ENCODE peak calls at places on chromosomes 16 and 17, in nine cellular contexts. E is CD4-positive, CD25-positive, alpha-beta regulatory T cell; P is ovary; L is tibial nerve; F is testis; I is A549; G is cardiac muscle cell; B is Karpas-422; W is CD8-positive, alpha-beta memory T cell. C is an unnamed sample.

GRCh38 chr17:49471089-49471683 is 23.9 kb upstream of the NGFR start:
- DNase-seq in E (no peak), P (no peak), L (peak; percentile 27), F (no peak), I (no peak), G (peak; percentile 60), B (no peak), W (no peak), C (no peak)

GRCh38 chr17:57166803-57167202 is 81.8 kb downstream of the AKAP1 start:
- DNase-seq in E (no peak), P (no peak), L (no peak), F (no peak), I (no peak), G (no peak), B (no peak), W (no peak), C (no peak)

GRCh38 chr17:67022451-67022810 is 21.9 kb upstream of the CACNG1 start:
- DNase-seq in E (no peak), P (no peak), L (no peak), F (no peak), I (no peak), G (no peak), B (no peak), W (no peak), C (no peak)

GRCh38 chr16:34801875-34802274 is 1342.5 kb downstream of the TP53TG3F start:
- DNase-seq in E (no peak), P (peak; percentile 7), L (no peak), F (no peak), I (no peak), G (no peak), B (no peak), W (no peak), C (no peak)

GRCh38 chr17:44108440-44109311 is 14.8 kb downstream of the HDAC5 start:
- DNase-seq in E (no peak), P (peak; percentile 96), L (peak; percentile 54), F (peak; percentile 91), I (peak; percentile 88), G (no peak), B (no peak), W (no peak), C (no peak)

GRCh38 chr17:42675348-42675983 is 1.3 kb downstream of the PLEKHH3 start:
- DNase-seq in E (no peak), P (peak; percentile 73), L (no peak), F (no peak), I (no peak), G (peak; percentile 56), B (no peak), W (no peak), C (no peak)

GRCh38 chr16:57305159-57305811 is 20.8 kb upstream of the PLLP start:
- DNase-seq in E (no peak), P (no peak), L (no peak), F (peak; percentile 43), I (no peak), G (no peak), B (no peak), W (no peak), C (no peak)

GRCh38 chr16:89045881-89046280 is 47.8 kb upstream of the ACSF3 start:
- DNase-seq in E (no peak), P (no peak), L (no peak), F (no peak), I (no peak), G (no peak), B (no peak), W (no peak), C (no peak)

DNA sequence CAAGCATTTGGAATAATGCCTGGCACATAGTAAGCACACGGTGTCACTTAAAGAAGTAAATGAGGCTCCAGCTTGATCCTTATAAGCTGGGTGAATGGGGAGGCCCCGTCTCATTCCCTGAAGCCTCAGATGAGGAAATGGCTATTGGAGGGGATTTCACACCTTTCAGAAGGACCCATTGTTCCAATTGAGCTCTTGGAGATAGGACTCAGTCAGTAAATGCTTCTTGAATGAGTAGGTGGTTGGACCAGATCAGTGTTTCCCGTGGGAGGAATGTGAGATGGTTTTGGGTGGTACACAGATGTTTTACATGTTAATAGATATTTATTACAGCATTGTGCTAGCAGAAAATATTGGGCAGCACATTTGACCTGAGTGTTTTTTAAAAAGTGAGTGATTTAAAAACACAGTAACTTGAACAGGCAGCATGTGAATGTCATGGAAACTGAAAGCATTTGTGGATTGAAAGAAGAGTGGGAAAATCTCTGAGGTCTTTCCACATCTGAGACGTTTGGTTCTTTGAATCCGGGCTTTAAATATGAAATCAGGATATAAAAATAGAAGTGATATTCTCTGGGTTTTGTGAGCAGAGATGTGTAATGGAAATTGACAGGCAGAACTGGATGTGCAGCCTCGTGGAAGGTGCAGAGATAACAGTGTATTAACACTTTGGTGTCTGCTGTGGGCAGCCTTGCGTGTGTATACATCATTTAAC is 36.4 kb upstream of the ARHGAP17 start:
- DNase-seq in E (no peak), P (no peak), L (no peak), F (no peak), I (peak; percentile 25), G (no peak), B (no peak), W (no peak), C (no peak)
- H3K4me3 ChIP-seq in E (peak overlapping the region; percentile 77), P (no peak overlapping the region), L (peak overlapping the region; percentile 13), F (no peak overlapping the region), I (no peak overlapping the region), G (no peak overlapping the region), B (no peak overlapping the region), W (peak overlapping the region; percentile 32), C (no peak overlapping the region)

GRCh38 chr17:81328489-81328888 is 33.4 kb upstream of the SLC38A10 start:
- DNase-seq in E (no peak), P (no peak), L (no peak), F (no peak), I (no peak), G (no peak), B (no peak), W (no peak), C (no peak)
- H3K4me1 ChIP-seq in E (no peaks in the 10 kb centered on the region), P (peaks cover 11% of the 10 kb centered on the region), L (peaks cover 69% of the 10 kb centered on the region), F (peaks cover 5% of the 10 kb centered on the region), I (peaks cover 36% of the 10 kb centered on the region), G (peaks cover 35% of the 10 kb centered on the region), B (no peaks in the 10 kb centered on the region), W (no peaks in the 10 kb centered on the region), C (peaks cover 13% of the 10 kb centered on the region)

GRCh38 chr17:493666-494065 is 141.1 kb upstream of the RPH3AL start:
- DNase-seq in E (no peak), P (no peak), L (no peak), F (no peak), I (no peak), G (no peak), B (no peak), W (no peak), C (no peak)

GRCh38 chr17:489758-490329 is 137.2 kb upstream of the RPH3AL start:
- DNase-seq in E (peak; percentile 74), P (peak; percentile 39), L (no peak), F (peak; percentile 43), I (peak; percentile 67), G (peak; percentile 30), B (no peak), W (peak; percentile 66), C (no peak)

GRCh38 chr17:492015-492399 is 139.4 kb upstream of the RPH3AL start:
- DNase-seq in E (no peak), P (no peak), L (no peak), F (no peak), I (no peak), G (no peak), B (no peak), W (no peak), C (no peak)

GRCh38 chr17:491086-492014 is 138.7 kb upstream of the RPH3AL start:
- DNase-seq in E (peak; percentile 50), P (peak; percentile 73), L (no peak), F (peak; percentile 38), I (peak; percentile 56), G (peak; percentile 75), B (no peak), W (peak; percentile 37), C (no peak)

DNA sequence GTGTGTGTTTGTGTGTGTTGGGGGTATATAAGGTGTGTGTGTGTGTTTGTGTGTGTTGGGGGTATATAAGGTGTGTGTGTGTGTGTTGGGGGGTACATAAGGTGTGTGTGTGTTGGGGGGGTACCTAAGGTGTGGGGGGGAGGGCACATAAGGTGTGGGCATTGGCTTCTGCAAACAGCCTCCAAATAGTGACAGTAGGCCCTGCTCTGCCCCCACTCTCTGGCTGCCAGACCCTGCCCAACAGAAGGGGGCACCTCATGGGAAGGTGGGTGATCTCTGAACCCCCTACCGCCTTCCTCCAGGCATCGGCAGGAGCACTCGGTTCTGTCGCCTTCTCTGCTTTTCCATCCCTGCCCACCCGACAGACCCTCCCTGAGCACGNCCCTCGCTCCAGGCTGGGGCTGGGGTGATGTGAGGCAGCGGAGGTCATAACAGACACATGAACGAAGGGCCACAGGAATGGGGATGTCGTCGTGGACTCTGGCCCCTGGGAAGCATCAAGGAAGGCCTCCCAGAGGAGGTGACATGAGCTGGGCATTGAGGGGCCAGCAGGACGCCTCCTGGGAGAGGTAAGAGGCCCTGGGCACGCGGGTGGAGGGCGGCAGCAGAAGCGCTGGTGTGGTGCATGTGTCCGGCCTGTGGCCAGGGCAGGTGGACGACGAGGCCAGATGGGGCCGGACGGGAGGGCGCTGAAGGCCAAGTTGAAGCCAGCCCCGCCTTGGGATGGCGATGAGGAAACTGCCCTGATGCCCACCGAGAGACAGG is 136.6 kb upstream of the RPH3AL start:
- DNase-seq in E (peak; percentile 49), P (no peak), L (no peak), F (no peak), I (peak; percentile 86), G (peak; percentile 22), B (no peak), W (no peak), C (no peak)
- H3K27ac ChIP-seq in E (peak overlapping the region; percentile 66), P (no peak overlapping the region), L (peak overlapping the region; percentile 69), F (peak overlapping the region; percentile 12), I (peak overlapping the region; percentile 72), G (no peak overlapping the region), B (no peak overlapping the region), W (peak overlapping the region; percentile 38), C (no peak overlapping the region)

GRCh38 chr17:4944554-4945175 is 3.7 kb downstream of the PFN1 start:
- DNase-seq in E (no peak), P (no peak), L (no peak), F (no peak), I (no peak), G (no peak), B (peak; percentile 81), W (no peak), C (no peak)

GRCh38 chr17:4944163-4944553 is 4.1 kb downstream of the RNF167 start:
- DNase-seq in E (peak; percentile 71), P (no peak), L (no peak), F (no peak), I (no peak), G (no peak), B (peak; percentile 87), W (peak; percentile 62), C (no peak)

GRCh38 chr17:4945944-4946280 is 2.4 kb downstream of the PFN1 start:
- DNase-seq in E (no peak), P (no peak), L (no peak), F (no peak), I (no peak), G (no peak), B (no peak), W (no peak), C (no peak)

GRCh38 chr17:4946312-4946976 is 1.9 kb downstream of the PFN1 start:
- DNase-seq in E (no peak), P (no peak), L (no peak), F (no peak), I (no peak), G (no peak), B (no peak), W (no peak), C (no peak)

DNA sequence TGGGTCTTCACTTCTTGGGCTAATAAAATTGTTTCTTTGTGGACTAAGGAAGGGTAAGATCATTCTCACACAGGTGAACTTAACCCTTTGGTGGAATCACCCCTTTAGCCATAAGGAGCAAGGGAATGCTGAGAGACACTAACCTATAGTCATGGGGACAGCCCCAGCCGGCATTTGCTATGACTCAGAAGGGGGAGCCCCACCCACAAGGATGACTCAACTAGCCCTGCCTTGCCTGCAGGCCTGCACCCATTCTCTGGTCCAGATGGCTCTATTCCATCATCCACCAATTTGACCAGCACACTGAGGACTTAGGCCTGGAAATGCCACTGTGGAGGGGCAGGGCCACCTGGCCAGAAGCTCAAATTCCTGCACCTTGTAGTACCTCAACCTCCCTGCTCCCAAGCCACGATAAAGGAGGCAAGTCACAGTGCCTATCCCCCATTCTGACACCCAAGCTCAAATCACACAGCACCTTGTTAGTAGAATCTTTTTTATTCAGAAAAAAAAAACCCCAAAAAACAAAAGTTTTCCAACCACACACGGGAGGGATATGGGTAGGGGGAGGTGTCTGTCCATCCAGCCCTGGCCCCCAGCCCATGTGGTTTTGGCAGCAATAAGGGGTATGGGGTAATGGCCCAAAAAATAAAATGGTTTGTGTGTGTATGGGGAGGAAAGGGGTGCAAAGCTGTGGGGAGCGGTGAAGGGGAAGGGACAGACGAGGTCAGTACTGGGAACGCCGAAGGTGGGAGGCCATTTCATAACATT is 3.0 kb downstream of the PFN1 start:
- DNase-seq in E (peak; percentile 60), P (peak; percentile 59), L (peak; percentile 49), F (peak; percentile 60), I (peak; percentile 89), G (no peak), B (peak; percentile 83), W (peak; percentile 59), C (no peak)
- H3K4me3 ChIP-seq in E (peak overlapping the region; percentile 96), P (no peak overlapping the region), L (no peak overlapping the region), F (no peak overlapping the region), I (peak overlapping the region; percentile 98), G (no peak overlapping the region), B (peak overlapping the region; percentile 37), W (peak overlapping the region; percentile 51), C (no peak overlapping the region)

C was measured in iPS DF 6.9.